ENCODE peak calls at places on chromosome 16, in five cellular contexts. Z, L, B, N and Y are unnamed samples.

GRCh38 chr16:600781-601180 is 10.9 kb downstream of the RAB40C start:
- DNase-seq in Z (no peak), L (no peak), B (no peak), N (peak), Y (no peak)

GRCh38 chr16:16096161-16096857 is 127.0 kb downstream of the ABCC6 start:
- DNase-seq in Z (peak), L (no peak), B (no peak), N (peak), Y (peak)

GRCh38 chr16:83305092-83305491 is 502.7 kb upstream of the HSBP1 start:
- DNase-seq in Z (peak), L (no peak), B (no peak), N (peak), Y (peak)

GRCh38 chr16:24318670-24319069 is 62.5 kb downstream of the CACNG3 start:
- DNase-seq in Z (no peak), L (no peak), B (no peak), N (no peak), Y (no peak)

GRCh38 chr16:35752773-35753558 is 2293.6 kb downstream of the TP53TG3F start:
- DNase-seq in Z (no peak), L (no peak), B (no peak), N (no peak), Y (no peak)

GRCh38 chr16:26133401-26133800 is 441.6 kb downstream of the HS3ST4 start:
- DNase-seq in Z (no peak), L (no peak), B (no peak), N (no peak), Y (no peak)

GRCh38 chr16:72987480-72987901 is 60.4 kb downstream of the ZFHX3 start:
- DNase-seq in Z (no peak), L (no peak), B (no peak), N (no peak), Y (no peak)

GRCh38 chr16:6732166-6732565 is 600.5 kb upstream of the RBFOX1 start:
- DNase-seq in Z (no peak), L (no peak), B (no peak), N (no peak), Y (no peak)

GRCh38 chr16:17647879-17648649 is 177.3 kb upstream of the XYLT1 start:
- DNase-seq in Z (no peak), L (no peak), B (no peak), N (no peak), Y (no peak)
- H3K4me3 ChIP-seq in Z (no peak), L (no peak), B (no peak), N (no peak), Y (no peak)

GRCh38 chr16:11571549-11571948 is 15.2 kb downstream of the LITAF start:
- DNase-seq in Z (no peak), L (peak), B (no peak), N (no peak), Y (no peak)

GRCh38 chr16:11572301-11572995 is 14.3 kb downstream of the LITAF start:
- DNase-seq in Z (no peak), L (peak), B (no peak), N (no peak), Y (no peak)

GRCh38 chr16:11570796-11571195 is 15.9 kb downstream of the LITAF start:
- DNase-seq in Z (no peak), L (no peak), B (no peak), N (no peak), Y (no peak)

GRCh38 chr16:11576427-11577289 is 10.1 kb downstream of the LITAF start:
- DNase-seq in Z (no peak), L (peak), B (no peak), N (no peak), Y (no peak)

GRCh38 chr16:11575223-11575589 is 11.5 kb downstream of the LITAF start:
- DNase-seq in Z (no peak), L (peak), B (no peak), N (no peak), Y (no peak)
- H3K4me3 ChIP-seq in Z (no peak), L (no peak), B (no peak), N (no peak), Y (no peak)

DNA sequence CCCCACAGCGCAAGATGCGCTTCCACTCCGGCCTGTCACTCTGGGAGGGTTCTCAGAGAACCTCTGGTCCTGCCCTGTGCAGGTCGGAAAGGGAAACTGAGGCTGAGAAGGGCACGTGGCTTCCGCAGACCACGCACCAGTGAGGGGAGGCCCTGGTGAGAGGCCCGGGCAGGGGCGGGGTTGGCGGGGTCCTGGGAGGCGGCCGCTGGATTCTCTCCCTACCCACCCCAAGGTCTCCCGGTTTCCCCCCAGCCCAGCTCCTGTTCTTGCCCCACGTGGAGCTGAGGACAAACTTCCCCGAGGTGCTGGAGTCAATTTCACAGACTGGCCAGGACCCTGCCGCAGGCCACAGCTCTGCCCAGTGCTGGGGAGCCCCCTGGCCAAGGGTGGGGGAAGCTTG is 11.5 kb downstream of the CCL17 start:
- DNase-seq in Z (no peak), L (no peak), B (no peak), N (no peak), Y (no peak)
- H3K4me3 ChIP-seq in Z (no peak), L (no peak), B (no peak), N (no peak), Y (no peak)

GRCh38 chr16:68288252-68288650 is 22.5 kb downstream of the SLC7A6OS start:
- DNase-seq in Z (no peak), L (no peak), B (no peak), N (no peak), Y (no peak)

GRCh38 chr16:68289621-68290329 is 21.0 kb downstream of the SLC7A6OS start:
- DNase-seq in Z (no peak), L (no peak), B (no peak), N (peak), Y (peak)

GRCh38 chr16:68287276-68288251 is 23.2 kb downstream of the SLC7A6OS start:
- DNase-seq in Z (peak), L (no peak), B (no peak), N (peak), Y (peak)

GRCh38 chr16:68290455-68290854 is 20.3 kb downstream of the SLC7A6OS start:
- DNase-seq in Z (no peak), L (no peak), B (no peak), N (no peak), Y (no peak)

GRCh38 chr16:68289202-68289601 is 21.5 kb downstream of the SLC7A6OS start:
- DNase-seq in Z (no peak), L (no peak), B (no peak), N (no peak), Y (no peak)
- H3K4me3 ChIP-seq in Z (no peak), L (no peak), B (no peak), N (no peak), Y (no peak)